ENCODE peak calls at places on chromosomes 4 and X, in five cellular contexts. One of them, this sample, is unnamed.

GRCh38 chr4:107691378-107691777 is 28.7 kb downstream of the PAPSS1 start:
- DNase-seq in kidney: no peak
- DNase-seq in foreskin fibroblast: no peak
- DNase-seq in GM23338: no peak
- DNase-seq in fibroblast of lung: no peak
- DNase-seq in this sample: no peak

GRCh38 chr4:118586357-118586790 is 98.8 kb upstream of the METTL14 start:
- DNase-seq in kidney: no peak
- DNase-seq in foreskin fibroblast: no peak
- DNase-seq in GM23338: peak
- DNase-seq in fibroblast of lung: peak
- DNase-seq in this sample: no peak

GRCh38 chr4:159047478-159048165 is 55.3 kb upstream of the RAPGEF2 start:
- DNase-seq in kidney: no peak
- DNase-seq in foreskin fibroblast: peak
- DNase-seq in GM23338: no peak
- DNase-seq in fibroblast of lung: peak
- DNase-seq in this sample: no peak

GRCh38 chr4:81519428-81519775 is 47.7 kb upstream of the RASGEF1B start:
- DNase-seq in kidney: no peak
- DNase-seq in foreskin fibroblast: no peak
- DNase-seq in GM23338: no peak
- DNase-seq in fibroblast of lung: no peak
- DNase-seq in this sample: no peak

GRCh38 chr4:94334962-94335361 is 7.7 kb downstream of the HPGDS start:
- DNase-seq in kidney: no peak
- DNase-seq in foreskin fibroblast: no peak
- DNase-seq in GM23338: peak
- DNase-seq in fibroblast of lung: no peak
- DNase-seq in this sample: no peak

GRCh38 chr4:121702136-121702535 is 5.4 kb upstream of the ANXA5 start:
- DNase-seq in kidney: no peak
- DNase-seq in foreskin fibroblast: no peak
- DNase-seq in GM23338: no peak
- DNase-seq in fibroblast of lung: no peak
- DNase-seq in this sample: no peak

GRCh38 chr4:56731857-56732256 is 50.8 kb upstream of the HOPX start:
- DNase-seq in kidney: no peak
- DNase-seq in foreskin fibroblast: no peak
- DNase-seq in GM23338: peak
- DNase-seq in fibroblast of lung: no peak
- DNase-seq in this sample: no peak

GRCh38 chr4:37573566-37573965 is 112.6 kb downstream of the RELL1 start:
- DNase-seq in kidney: no peak
- DNase-seq in foreskin fibroblast: no peak
- DNase-seq in GM23338: no peak
- DNase-seq in fibroblast of lung: no peak
- DNase-seq in this sample: no peak

GRCh38 chr4:78057135-78057599 is at the start of gene FRAS1:
- DNase-seq in kidney: peak
- DNase-seq in foreskin fibroblast: peak
- DNase-seq in GM23338: peak
- DNase-seq in fibroblast of lung: peak
- DNase-seq in this sample: no peak

GRCh38 chr4:166169111-166169510 is 296.1 kb downstream of the TLL1 start:
- DNase-seq in kidney: no peak
- DNase-seq in foreskin fibroblast: peak
- DNase-seq in GM23338: peak
- DNase-seq in fibroblast of lung: no peak
- DNase-seq in this sample: no peak

GRCh38 chr4:7905461-7905915 is 34.2 kb downstream of the AFAP1 start:
- DNase-seq in kidney: no peak
- DNase-seq in foreskin fibroblast: peak
- DNase-seq in GM23338: no peak
- DNase-seq in fibroblast of lung: peak
- DNase-seq in this sample: no peak

GRCh38 chr4:7907142-7907541 is 32.5 kb downstream of the AFAP1 start:
- DNase-seq in kidney: no peak
- DNase-seq in foreskin fibroblast: peak
- DNase-seq in GM23338: no peak
- DNase-seq in fibroblast of lung: no peak
- DNase-seq in this sample: no peak

GRCh38 chr4:7904942-7905341 is 34.7 kb downstream of the AFAP1 start:
- DNase-seq in kidney: no peak
- DNase-seq in foreskin fibroblast: peak
- DNase-seq in GM23338: no peak
- DNase-seq in fibroblast of lung: peak
- DNase-seq in this sample: peak

GRCh38 chr4:7904108-7904516 is 35.5 kb downstream of the AFAP1 start:
- DNase-seq in kidney: no peak
- DNase-seq in foreskin fibroblast: peak
- DNase-seq in GM23338: no peak
- DNase-seq in fibroblast of lung: peak
- DNase-seq in this sample: peak

GRCh38 chr4:7906171-7906581 is 33.5 kb downstream of the AFAP1 start:
- DNase-seq in kidney: no peak
- DNase-seq in foreskin fibroblast: peak
- DNase-seq in GM23338: no peak
- DNase-seq in fibroblast of lung: peak
- DNase-seq in this sample: no peak
- H3K4me3 ChIP-seq in kidney: no peak
- H3K4me3 ChIP-seq in foreskin fibroblast: peak
- H3K4me3 ChIP-seq in GM23338: no peak
- H3K4me3 ChIP-seq in fibroblast of lung: no peak
- H3K4me3 ChIP-seq in this sample: peak

DNA sequence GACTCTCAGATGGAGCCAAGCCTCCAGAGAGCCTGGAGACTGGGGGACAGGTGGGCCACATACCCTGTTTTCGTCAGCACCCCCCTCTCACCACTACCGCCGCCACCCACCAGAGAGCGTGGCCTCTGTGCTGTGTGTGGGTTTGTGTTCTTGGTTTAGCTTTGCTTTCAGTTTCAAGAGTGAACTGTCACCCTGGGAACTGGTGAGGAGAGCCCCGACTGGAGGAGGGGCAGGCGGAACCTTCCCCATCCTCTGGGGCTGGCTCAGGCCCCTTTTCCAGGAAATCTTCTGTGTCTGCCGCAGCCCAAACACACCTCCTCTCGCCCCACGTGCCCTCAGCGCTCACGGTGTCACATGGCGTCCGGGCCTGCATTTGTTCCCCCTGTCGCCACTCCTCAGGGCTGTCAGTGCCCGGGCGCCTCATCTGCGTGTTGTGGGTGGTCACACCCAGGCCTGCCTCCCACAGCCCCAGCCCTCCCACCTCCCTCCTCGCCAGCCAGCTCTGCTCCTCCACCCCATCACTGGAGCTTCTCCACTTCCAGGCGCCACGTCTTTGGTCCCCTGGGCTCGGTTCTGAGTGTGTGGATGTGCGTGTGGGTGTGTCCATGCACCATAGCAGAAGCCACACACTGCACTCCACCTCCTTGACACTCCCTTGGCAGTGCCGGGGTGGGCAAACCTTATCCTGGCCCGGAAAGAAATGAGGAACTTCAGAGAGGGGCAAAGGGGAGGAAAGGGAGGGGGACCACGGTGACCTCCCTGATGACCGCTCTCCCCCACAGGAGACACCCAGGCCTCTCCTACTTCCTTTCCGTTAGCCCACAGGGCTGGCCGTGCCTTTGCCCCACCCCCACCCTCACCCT is 27.8 kb downstream of the ELF4 start:
- DNase-seq in kidney: peak
- DNase-seq in foreskin fibroblast: no peak
- DNase-seq in GM23338: no peak
- DNase-seq in fibroblast of lung: no peak
- DNase-seq in this sample: no peak
- TF ChIP-seq CTCF in kidney: no peak
- TF ChIP-seq CTCF in foreskin fibroblast: peak
- TF ChIP-seq CTCF in GM23338: no peak
- TF ChIP-seq CTCF in fibroblast of lung: no peak
- TF ChIP-seq CTCF in this sample: peak

GRCh38 chr4:41880022-41880837 is 55.0 kb upstream of the TMEM33 start:
- DNase-seq in kidney: no peak
- DNase-seq in foreskin fibroblast: no peak
- DNase-seq in GM23338: peak
- DNase-seq in fibroblast of lung: no peak
- DNase-seq in this sample: no peak

GRCh38 chr4:41882622-41883347 is 52.4 kb upstream of the TMEM33 start:
- DNase-seq in kidney: no peak
- DNase-seq in foreskin fibroblast: peak
- DNase-seq in GM23338: peak
- DNase-seq in fibroblast of lung: peak
- DNase-seq in this sample: no peak

GRCh38 chr4:41879552-41879951 is 55.7 kb upstream of the TMEM33 start:
- DNase-seq in kidney: no peak
- DNase-seq in foreskin fibroblast: no peak
- DNase-seq in GM23338: no peak
- DNase-seq in fibroblast of lung: no peak
- DNase-seq in this sample: no peak

GRCh38 chr4:41881931-41882621 is 53.2 kb upstream of the TMEM33 start:
- DNase-seq in kidney: no peak
- DNase-seq in foreskin fibroblast: peak
- DNase-seq in GM23338: peak
- DNase-seq in fibroblast of lung: no peak
- DNase-seq in this sample: no peak

DNA sequence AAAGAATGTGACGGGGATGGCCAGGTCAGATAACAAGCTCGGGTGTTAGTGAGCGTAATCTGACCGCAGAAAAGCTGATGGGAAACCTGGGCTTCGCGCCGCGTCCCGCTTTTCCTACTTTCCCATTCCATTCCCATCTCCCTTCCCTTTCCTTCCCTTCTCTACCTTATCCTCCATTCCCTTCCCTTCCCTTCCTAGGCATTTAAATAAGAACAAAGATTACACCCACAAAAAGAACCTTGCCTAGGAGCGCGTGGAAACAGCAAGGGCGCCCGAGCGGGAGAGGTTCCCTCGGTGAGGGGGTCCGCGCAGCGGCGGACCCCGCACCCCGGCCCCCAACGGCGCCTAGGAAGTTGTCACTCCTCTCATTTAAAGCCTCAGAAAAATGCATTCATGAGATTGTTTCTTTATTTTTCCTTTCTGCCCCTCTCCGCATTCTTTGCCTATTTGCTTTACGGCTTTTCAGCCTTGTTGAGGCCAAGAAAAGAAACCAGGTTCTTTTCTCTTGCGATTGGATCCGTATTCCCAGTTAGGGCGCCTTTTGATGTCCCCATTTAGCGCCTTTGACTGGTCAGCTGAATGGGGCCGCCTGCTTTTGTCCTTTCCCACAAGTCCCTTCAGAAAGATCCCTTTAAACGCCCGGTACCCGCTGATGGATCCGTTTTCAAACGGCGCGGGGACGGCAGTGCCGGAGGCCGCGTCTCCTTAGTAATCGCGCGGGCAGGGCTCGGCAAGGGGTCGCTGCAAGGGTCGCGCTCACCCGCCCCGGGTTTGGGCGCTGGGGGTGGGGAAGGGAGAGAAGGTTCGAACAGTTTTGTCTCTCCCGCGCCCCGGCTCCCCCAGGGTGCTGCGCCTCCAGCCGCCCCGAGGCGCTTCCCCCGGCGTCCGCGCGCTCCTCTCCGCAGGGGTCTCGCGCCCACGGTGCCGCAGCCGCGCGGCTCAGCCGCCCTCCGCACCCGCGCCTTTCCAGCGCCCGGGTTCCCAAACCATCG is 54.1 kb upstream of the TMEM33 start:
- DNase-seq in kidney: no peak
- DNase-seq in foreskin fibroblast: peak
- DNase-seq in GM23338: peak
- DNase-seq in fibroblast of lung: peak
- DNase-seq in this sample: no peak
- H3K4me3 ChIP-seq in kidney: peak
- H3K4me3 ChIP-seq in foreskin fibroblast: peak
- H3K4me3 ChIP-seq in GM23338: peak
- H3K4me3 ChIP-seq in fibroblast of lung: no peak
- H3K4me3 ChIP-seq in this sample: peak

DNA sequence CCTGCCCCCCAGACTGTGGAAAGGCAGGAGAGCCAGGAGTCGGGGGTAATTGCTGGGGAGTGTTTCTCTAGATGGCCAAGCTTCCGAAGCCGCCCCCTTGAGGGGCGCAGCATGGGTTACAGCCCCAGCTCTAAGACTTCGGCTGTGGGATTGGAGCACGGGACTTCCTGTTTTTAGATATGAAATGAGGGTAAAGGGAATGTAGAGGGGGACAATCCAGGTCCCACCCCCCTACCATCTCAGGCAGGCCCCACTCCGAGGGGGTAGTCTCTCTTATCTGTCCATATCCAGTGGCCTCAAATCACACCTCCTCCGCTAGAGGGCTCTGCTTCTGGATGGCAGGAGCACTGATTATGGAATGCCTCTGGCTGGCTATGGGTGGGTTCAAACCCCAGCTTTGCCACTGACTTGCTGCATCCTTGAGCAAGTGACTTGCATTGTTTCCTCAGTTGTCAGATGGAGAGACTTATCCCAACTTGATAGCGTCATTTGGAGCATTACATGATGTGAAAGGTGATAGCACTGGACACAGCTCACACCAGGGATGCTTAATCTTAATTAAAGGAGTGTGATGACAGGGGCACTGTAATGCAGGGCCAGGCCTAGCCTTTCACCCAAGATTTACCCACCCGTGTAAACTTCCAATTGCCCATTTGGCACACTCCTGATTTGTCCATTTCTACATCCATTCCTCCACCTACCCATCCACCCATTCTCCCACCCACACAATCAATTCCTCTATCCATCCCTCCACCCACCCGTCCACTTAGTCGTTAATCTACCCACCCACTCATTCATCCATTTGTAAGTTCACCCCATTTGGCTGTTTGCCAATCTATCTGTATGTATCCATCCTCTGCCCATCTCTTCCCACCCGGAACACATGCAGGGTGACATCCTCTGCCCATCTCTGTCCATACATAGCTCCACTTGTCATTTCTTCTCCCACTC is 845 bp upstream of the KCND1 start:
- DNase-seq in kidney: no peak
- DNase-seq in foreskin fibroblast: peak
- DNase-seq in GM23338: peak
- DNase-seq in fibroblast of lung: peak
- DNase-seq in this sample: no peak
- TF ChIP-seq CTCF in kidney: peak
- TF ChIP-seq CTCF in foreskin fibroblast: peak
- TF ChIP-seq CTCF in GM23338: peak
- TF ChIP-seq CTCF in fibroblast of lung: peak
- TF ChIP-seq CTCF in this sample: peak

DNA sequence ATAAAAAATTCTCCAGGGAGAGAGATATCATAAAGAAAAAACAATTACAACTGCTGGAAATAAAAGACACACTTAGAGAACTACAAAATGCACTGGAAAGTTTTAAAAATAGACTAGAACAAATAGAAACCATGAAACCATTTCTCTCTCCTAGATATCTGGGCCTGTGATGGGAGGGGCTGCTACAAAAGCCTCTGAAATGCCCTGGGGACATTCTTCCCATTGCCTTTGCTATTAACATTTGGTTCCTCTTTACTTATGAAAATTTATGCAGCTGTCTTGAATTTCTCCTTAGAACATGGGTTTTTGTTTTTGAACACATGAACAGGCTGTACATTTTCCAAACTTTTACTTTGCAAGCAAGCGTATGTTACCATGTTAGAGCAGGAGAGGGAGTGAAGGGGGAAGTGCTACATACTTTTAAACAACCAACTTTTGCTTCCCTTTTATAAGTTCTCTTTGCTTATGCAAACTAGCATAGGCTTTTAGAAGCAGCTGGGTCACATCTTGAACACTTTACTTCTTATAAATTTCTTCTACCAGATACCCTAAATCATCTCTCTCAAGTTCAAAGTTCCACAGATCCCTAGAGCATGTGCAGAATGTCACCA is 47.9 kb upstream of the PACRGL start:
- DNase-seq in kidney: no peak
- DNase-seq in foreskin fibroblast: no peak
- DNase-seq in GM23338: no peak
- DNase-seq in fibroblast of lung: peak
- DNase-seq in this sample: no peak
- H3K4me3 ChIP-seq in kidney: no peak
- H3K4me3 ChIP-seq in foreskin fibroblast: no peak
- H3K4me3 ChIP-seq in GM23338: no peak
- H3K4me3 ChIP-seq in fibroblast of lung: no peak
- H3K4me3 ChIP-seq in this sample: no peak

This sample was measured in AG04449.